ENCODE peak calls at places on chromosomes 2 and 18, in four cellular contexts. L is kidney glomerular epithelial cell, M is H4, F is osteocyte. K is an unnamed sample.

GRCh38 chr2:150937030-150937429 is 324.6 kb downstream of the RBM43 start:
- DNase-seq in L (no peak), M (no peak), F (no peak), K (no peak)

GRCh38 chr18:33697498-33697897 is 119.5 kb downstream of the ASXL3 start:
- DNase-seq in L (no peak), M (no peak), F (no peak), K (no peak)

GRCh38 chr2:4358855-4359254 is 655.5 kb downstream of the DCDC2C start:
- DNase-seq in L (no peak), M (no peak), F (no peak), K (no peak)

GRCh38 chr18:34921271-34921670 is 119.9 kb upstream of the MAPRE2 start:
- DNase-seq in L (no peak), M (no peak), F (no peak), K (no peak)

GRCh38 chr2:204550738-204551137 is 5.5 kb downstream of the PARD3B start:
- DNase-seq in L (peak), M (peak), F (no peak), K (no peak)

GRCh38 chr2:15760232-15760890 is 168.7 kb downstream of the DDX1 start:
- DNase-seq in L (no peak), M (no peak), F (no peak), K (no peak)

GRCh38 chr2:5188636-5189035 is 503.5 kb upstream of the SOX11 start:
- DNase-seq in L (no peak), M (no peak), F (no peak), K (no peak)

GRCh38 chr2:53859354-53860159 is at the start of gene GPR75:
- DNase-seq in L (no peak), M (no peak), F (no peak), K (no peak)

GRCh38 chr2:24231461-24231881 is 56.6 kb downstream of the FAM228A start:
- DNase-seq in L (peak), M (no peak), F (no peak), K (no peak)

GRCh38 chr2:98118161-98118560 is 31.2 kb downstream of the VWA3B start:
- DNase-seq in L (no peak), M (peak), F (no peak), K (peak)

GRCh38 chr18:70256184-70256583 is 32.7 kb upstream of the SOCS6 start:
- DNase-seq in L (no peak), M (no peak), F (no peak), K (no peak)

GRCh38 chr2:176001281-176001902 is 675 bp downstream of the LNPK start:
- DNase-seq in L (peak), M (peak), F (no peak), K (no peak)

GRCh38 chr2:201182650-201183372 is at the start of gene CASP10:
- DNase-seq in L (peak), M (peak), F (no peak), K (peak)

GRCh38 chr2:12890481-12890980 is 173.8 kb downstream of the TRIB2 start:
- DNase-seq in L (no peak), M (no peak), F (no peak), K (no peak)

GRCh38 chr2:39728941-39729351 is 50.1 kb downstream of the THUMPD2 start:
- DNase-seq in L (no peak), M (peak), F (no peak), K (no peak)

K was measured in kidney epithelial cell.